ENCODE peak calls at places on chromosomes 13 and 19, in four cellular contexts. C is GM12878, G is WTC11, P is SK-N-SH. D is an unnamed sample.

GRCh38 chr19:328025-328505 is 16.5 kb downstream of the MIER2 start:
- DNase-seq in C (no peak), G (no peak), P (no peak), D (peak)

GRCh38 chr13:45367995-45368394 is 27.0 kb upstream of the TPT1 start:
- DNase-seq in G (no peak), C (no peak), P (no peak), D (no peak)

GRCh38 chr19:17289489-17289888 is 7.8 kb downstream of the ANKLE1 start:
- DNase-seq in C (no peak), G (peak), P (peak), D (peak)

GRCh38 chr19:18220632-18221275 is 5.5 kb downstream of the PDE4C start:
- DNase-seq in G (peak), P (no peak), C (no peak), D (peak)

GRCh38 chr13:62387642-62388041 is 972.0 kb upstream of the PCDH20 start:
- DNase-seq in P (peak), G (no peak), C (no peak), D (no peak)

GRCh38 chr13:64263285-64263684 is 2847.6 kb upstream of the PCDH20 start:
- DNase-seq in C (no peak), P (no peak), G (no peak), D (no peak)

GRCh38 chr13:90105881-90106496 is 1241.5 kb upstream of the MIR17HG start:
- DNase-seq in C (no peak), G (no peak), P (no peak), D (no peak)

GRCh38 chr13:107960301-107960700 is 255.0 kb downstream of the LIG4 start:
- DNase-seq in C (no peak), P (no peak), G (no peak), D (no peak)

GRCh38 chr19:30406220-30406944 is 34.2 kb downstream of the ZNF536 start:
- DNase-seq in P (peak), G (peak), C (no peak), D (no peak)

GRCh38 chr13:24986826-24987225 is 109.1 kb upstream of the PABPC3 start:
- DNase-seq in G (no peak), P (no peak), C (no peak), D (no peak)

GRCh38 chr13:76293346-76293745 is 592.9 kb downstream of the KCTD12 start:
- DNase-seq in C (no peak), G (no peak), P (no peak), D (no peak)

GRCh38 chr13:77980592-77980991 is 62.0 kb upstream of the EDNRB start:
- DNase-seq in C (no peak), P (no peak), G (no peak), D (no peak)

GRCh38 chr19:50242586-50242985 is 39.2 kb downstream of the MYH14 start:
- DNase-seq in G (no peak), C (peak), P (no peak), D (no peak)

GRCh38 chr13:42258747-42259146 is 13.2 kb upstream of the AKAP11 start:
- DNase-seq in G (peak), P (no peak), C (no peak), D (peak)

GRCh38 chr13:45595968-45596367 is 19.6 kb downstream of the ERICH6B start:
- DNase-seq in C (no peak), P (no peak), G (no peak), D (no peak)

GRCh38 chr13:110559429-110559943 is 2.0 kb downstream of the RAB20 start:
- DNase-seq in G (no peak), C (no peak), P (no peak), D (no peak)

GRCh38 chr13:32902898-32903297 is 113.3 kb upstream of the KL start:
- DNase-seq in P (no peak), G (peak), C (no peak), D (peak)

GRCh38 chr13:35346494-35346893 is 130.0 kb downstream of the MAB21L1 start:
- DNase-seq in C (no peak), G (no peak), P (no peak), D (no peak)
- TF ChIP-seq USF1 in C (no peak), G (no peak), P (no peak), D (no peak)

DNA sequence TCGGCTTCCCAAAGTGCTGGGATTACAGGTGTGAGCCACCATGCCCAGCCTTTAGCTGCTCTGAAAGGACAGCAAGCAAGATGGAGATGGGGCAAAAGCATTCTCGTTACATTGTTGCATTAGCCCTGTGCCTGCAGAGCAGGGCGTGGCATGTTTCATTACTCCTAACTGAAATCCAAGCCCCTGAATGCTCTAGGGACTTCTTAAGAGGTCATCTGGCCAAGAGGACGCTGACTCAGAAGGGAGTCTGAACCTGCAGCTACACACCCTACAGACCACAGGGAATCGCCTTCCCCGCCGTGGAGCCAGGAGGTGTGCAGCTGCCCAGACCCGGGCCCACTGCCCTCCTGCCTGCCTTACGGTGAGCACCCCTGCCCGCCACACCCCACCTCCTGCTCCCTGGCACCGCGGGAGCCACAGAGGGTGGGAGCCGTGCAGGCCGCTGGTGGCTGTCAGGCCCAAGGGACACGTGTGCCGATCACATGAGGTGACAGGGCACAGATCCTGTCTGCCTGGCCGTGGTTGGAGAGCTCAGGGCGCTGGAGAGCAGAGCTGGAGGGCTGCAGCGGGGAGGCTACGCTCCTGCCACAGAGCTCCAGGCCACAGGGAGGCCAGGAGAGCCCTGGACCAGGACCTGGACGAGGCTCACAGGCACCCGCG is 27.2 kb downstream of the ADPRHL1 start:
- DNase-seq in P (no peak), C (no peak), G (peak), D (no peak)
- TF ChIP-seq USF1 in P (no peak), C (no peak), G (no peak), D (peak)

DNA sequence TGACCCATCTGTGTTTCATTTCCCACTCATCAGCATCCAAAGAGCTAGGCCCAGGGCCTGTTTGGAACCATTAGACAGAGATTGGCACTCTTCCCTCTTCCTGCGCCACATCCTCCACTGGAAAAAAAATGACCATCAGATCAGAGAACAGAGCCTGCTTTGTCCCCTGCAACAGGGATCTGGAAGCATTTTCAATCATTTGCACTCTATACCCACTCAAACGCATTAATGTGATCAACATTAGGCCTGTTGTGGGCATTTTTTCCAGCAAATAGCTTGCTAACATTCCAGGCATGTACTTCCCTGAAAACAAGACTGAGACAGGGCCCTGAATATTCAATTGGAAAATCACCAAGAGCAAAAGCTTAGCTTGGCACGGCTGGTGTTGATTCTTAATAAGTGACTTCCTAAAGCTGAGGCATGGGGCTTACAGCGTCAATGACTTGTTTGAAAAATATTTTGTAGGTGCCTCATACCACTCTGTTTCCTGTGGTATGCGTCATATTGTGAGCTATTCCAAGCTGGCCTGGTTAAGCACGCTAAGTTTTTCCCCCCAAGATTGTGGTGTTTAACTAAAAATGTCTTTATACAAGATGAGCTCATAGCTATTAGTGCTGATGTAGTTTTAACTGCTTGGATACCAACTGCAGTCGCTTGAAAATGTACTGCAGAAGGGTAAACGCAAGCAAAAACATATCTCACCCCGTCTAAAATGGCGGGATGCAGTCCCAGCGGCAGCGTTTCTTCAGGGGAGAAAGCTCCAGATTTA is 404.4 kb downstream of the SPRY2 start:
- DNase-seq in G (no peak), P (peak), C (no peak), D (no peak)
- TF ChIP-seq USF1 in G (no peak), P (no peak), C (no peak), D (no peak)

GRCh38 chr13:113796211-113796875 is 37.3 kb downstream of the TMEM255B start:
- DNase-seq in C (no peak), P (no peak), G (no peak), D (no peak)
- TF ChIP-seq USF1 in C (no peak), P (no peak), G (no peak), D (no peak)

DNA sequence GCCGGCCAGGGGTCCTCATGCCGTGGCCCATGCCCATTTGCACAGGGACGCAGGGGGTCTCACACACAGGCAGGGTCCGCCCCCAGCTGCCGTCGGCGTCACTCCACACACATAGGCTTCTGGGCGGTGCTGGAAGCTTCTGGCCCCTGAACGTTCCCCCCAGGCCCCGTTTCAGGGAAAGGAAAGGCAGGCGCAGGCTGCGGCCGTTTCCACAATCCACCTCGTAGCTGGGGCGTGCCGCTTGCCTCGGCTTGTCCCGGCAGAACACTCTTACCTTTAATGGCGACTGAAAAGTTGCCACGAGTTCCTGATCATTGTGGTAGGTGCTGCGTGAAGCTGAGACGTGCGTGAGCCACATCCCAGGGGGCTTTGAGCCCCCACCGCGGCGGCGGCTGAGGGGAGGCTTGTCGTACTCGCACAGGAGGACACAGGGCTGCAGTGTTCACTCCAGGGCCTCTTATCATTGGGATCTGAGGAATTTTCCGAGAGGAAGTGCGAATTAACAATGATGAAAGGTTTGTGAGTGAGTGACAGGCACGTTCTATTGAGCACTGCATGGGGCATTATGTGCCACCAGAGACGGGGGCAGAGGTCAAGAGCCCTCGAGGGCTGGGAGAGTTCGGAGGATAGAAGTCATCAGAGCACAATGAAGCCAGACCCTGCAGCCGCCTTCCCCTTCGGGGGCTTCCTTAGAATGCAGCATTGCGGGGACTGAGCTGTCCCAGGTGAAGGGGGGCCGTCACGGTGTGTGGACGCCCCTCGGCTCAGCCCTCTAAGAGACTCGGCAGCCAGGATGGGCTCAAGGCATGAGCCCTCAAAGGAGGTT is 53.6 kb downstream of the MCF2L start:
- DNase-seq in C (no peak), P (no peak), G (peak), D (no peak)
- TF ChIP-seq USF1 in C (no peak), P (no peak), G (no peak), D (no peak)

DNA sequence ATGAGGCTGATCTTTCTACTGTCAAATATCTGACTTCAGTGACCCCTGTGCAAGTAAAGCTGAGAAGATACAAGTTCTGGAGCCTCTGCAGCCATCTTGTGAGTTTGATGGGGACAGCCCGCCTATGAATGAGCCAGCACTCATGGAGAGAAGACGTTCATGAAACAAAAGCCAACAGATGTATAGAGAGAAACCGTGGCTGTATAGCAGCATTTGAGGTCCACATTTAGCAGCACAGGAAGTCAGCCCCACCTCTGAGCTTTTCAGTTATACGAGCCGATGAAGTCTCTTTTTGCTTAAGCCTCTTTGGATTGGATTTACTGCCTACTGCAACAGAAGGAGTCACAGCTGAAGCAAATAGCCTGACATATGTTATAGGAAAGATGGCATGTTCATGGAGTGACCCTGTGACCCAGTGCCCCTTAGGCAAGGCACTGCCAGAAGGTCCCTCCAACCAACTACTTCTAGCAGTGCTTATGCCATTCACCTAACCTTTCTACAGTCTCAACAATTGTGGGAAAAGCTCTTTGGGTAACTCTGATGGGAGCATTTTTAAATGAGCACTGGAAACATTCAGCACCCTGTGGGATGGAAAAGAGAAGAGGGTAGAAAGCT is 3.5 kb upstream of the DLEU7 start:
- DNase-seq in C (no peak), G (no peak), P (no peak), D (no peak)
- TF ChIP-seq USF1 in C (no peak), G (no peak), P (no peak), D (no peak)

GRCh38 chr19:45211751-45212381 is 33.3 kb downstream of the BLOC1S3 start:
- DNase-seq in G (no peak), C (no peak), P (peak), D (no peak)
- TF ChIP-seq USF1 in G (no peak), C (no peak), P (no peak), D (no peak)

DNA sequence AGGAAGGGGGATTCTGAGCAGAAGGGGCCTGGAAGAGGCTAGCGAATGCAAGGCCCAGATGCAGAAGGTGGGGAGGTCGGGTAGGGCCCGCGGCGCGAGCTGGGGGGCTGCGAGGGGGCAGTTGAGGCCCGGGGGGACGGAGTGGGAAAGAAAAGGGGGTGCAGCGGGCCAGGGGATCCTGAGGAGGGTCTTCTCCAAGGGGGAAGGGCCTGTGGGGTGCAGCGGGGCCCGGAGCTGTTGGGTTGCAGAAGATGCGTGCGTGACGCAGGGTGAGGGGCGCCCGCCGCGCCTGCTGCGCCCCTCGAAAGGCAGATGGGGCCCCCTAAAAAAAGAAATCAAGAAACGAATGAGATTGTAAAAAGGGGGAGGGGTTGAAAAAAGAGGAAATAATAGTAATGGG is 313 bp downstream of the ZNF541 start:
- DNase-seq in P (no peak), G (no peak), C (no peak), D (no peak)
- TF ChIP-seq USF1 in P (no peak), G (no peak), C (no peak), D (no peak)

GRCh38 chr19:29014857-29015436 is 198.0 kb downstream of the UQCRFS1 start:
- DNase-seq in P (no peak), G (no peak), C (no peak), D (no peak)
- TF ChIP-seq USF1 in P (no peak), G (no peak), C (no peak), D (no peak)

DNA sequence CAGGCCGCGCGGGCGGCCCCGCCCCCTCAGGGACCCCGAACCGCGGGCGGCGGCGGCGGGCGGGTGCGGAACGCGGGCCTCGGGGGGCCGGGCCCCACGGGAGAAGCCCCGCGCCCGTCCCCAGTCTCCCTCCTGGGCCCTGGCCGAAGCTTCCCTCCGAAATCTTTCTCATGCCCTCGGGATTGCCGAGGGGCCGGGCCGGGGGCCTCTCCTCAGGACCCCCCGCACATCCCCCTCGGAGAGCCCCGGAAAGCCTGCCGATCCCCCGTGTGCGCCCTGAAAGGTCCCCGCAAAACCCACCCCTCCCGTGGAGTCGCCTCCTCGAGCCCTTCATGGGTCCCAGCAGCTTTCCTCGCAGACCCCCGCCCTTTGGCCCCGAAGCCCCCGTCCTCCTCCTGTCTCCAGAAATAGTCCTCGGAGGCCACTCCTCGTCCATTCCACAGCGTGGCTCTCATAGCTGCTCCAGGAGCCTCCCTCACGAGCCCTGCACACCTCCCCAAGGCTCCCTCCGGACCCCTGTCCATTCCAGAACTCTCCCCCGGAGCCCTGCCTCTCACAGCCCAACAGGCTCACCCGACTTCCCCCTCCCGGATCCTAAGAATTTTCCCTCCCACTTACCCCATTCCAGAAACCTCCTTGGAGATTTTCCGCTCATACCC is 555 bp downstream of the SAMD4B start:
- DNase-seq in C (no peak), G (no peak), P (peak), D (no peak)
- TF ChIP-seq USF1 in C (no peak), G (no peak), P (no peak), D (no peak)